ENCODE peak calls at places on chromosomes 6 and 20, in four cellular contexts. One of them, this sample, is unnamed.

GRCh38 chr20:35077341-35077740 is 15.3 kb downstream of the TRPC4AP start:
- DNase-seq in lower leg skin: no peak
- DNase-seq in HFF-Myc: no peak
- DNase-seq in fibroblast of mammary gland: no peak
- DNase-seq in this sample: no peak

GRCh38 chr6:1498491-1499113 is 109.2 kb downstream of the FOXF2 start:
- DNase-seq in HFF-Myc: no peak
- DNase-seq in lower leg skin: no peak
- DNase-seq in fibroblast of mammary gland: peak
- DNase-seq in this sample: no peak

GRCh38 chr6:139801571-139802321 is 427.3 kb upstream of the CITED2 start:
- DNase-seq in lower leg skin: no peak
- DNase-seq in HFF-Myc: no peak
- DNase-seq in fibroblast of mammary gland: peak
- DNase-seq in this sample: no peak

GRCh38 chr6:10687582-10687981 is 6.8 kb downstream of the C6orf52 start:
- DNase-seq in HFF-Myc: no peak
- DNase-seq in fibroblast of mammary gland: no peak
- DNase-seq in lower leg skin: no peak
- DNase-seq in this sample: no peak

GRCh38 chr20:34637245-34638185 is 39.4 kb downstream of the PIGU start:
- DNase-seq in fibroblast of mammary gland: peak
- DNase-seq in lower leg skin: peak
- DNase-seq in HFF-Myc: no peak
- DNase-seq in this sample: peak

GRCh38 chr6:136955123-136955522 is 33.0 kb downstream of the SLC35D3 start:
- DNase-seq in HFF-Myc: no peak
- DNase-seq in fibroblast of mammary gland: no peak
- DNase-seq in lower leg skin: no peak
- DNase-seq in this sample: no peak

GRCh38 chr6:132746049-132746448 is 11.7 kb downstream of the VNN2 start:
- DNase-seq in HFF-Myc: no peak
- DNase-seq in lower leg skin: no peak
- DNase-seq in fibroblast of mammary gland: no peak
- DNase-seq in this sample: no peak

GRCh38 chr20:56420028-56420427 is 8.0 kb downstream of the CASS4 start:
- DNase-seq in lower leg skin: no peak
- DNase-seq in HFF-Myc: no peak
- DNase-seq in fibroblast of mammary gland: no peak
- DNase-seq in this sample: no peak

GRCh38 chr20:61268024-61268423 is 16.0 kb downstream of the CDH4 start:
- DNase-seq in lower leg skin: no peak
- DNase-seq in HFF-Myc: no peak
- DNase-seq in fibroblast of mammary gland: no peak
- DNase-seq in this sample: no peak

GRCh38 chr6:17419189-17419575 is 25.8 kb downstream of the CAP2 start:
- DNase-seq in HFF-Myc: no peak
- DNase-seq in fibroblast of mammary gland: peak
- DNase-seq in lower leg skin: no peak
- DNase-seq in this sample: no peak

GRCh38 chr20:53869466-53870258 is 200.7 kb downstream of the BCAS1 start:
- DNase-seq in HFF-Myc: no peak
- DNase-seq in lower leg skin: no peak
- DNase-seq in fibroblast of mammary gland: peak
- DNase-seq in this sample: peak

GRCh38 chr6:26270121-26270861 is 94.7 kb upstream of the BTN3A2 start:
- DNase-seq in fibroblast of mammary gland: peak
- DNase-seq in lower leg skin: no peak
- DNase-seq in HFF-Myc: no peak
- DNase-seq in this sample: no peak

GRCh38 chr6:132919028-132919427 is 104.7 kb downstream of the RPS12 start:
- DNase-seq in HFF-Myc: no peak
- DNase-seq in lower leg skin: no peak
- DNase-seq in fibroblast of mammary gland: peak
- DNase-seq in this sample: no peak

GRCh38 chr6:145964948-145965366 is 799 bp upstream of the SHPRH start:
- DNase-seq in fibroblast of mammary gland: no peak
- DNase-seq in lower leg skin: no peak
- DNase-seq in HFF-Myc: no peak
- DNase-seq in this sample: no peak

GRCh38 chr6:160264213-160264612 is 5.6 kb upstream of the SLC22A2 start:
- DNase-seq in HFF-Myc: no peak
- DNase-seq in fibroblast of mammary gland: no peak
- DNase-seq in lower leg skin: no peak
- DNase-seq in this sample: no peak

GRCh38 chr6:160261120-160261450 is 2.5 kb upstream of the SLC22A2 start:
- DNase-seq in fibroblast of mammary gland: no peak
- DNase-seq in lower leg skin: no peak
- DNase-seq in HFF-Myc: no peak
- DNase-seq in this sample: no peak

GRCh38 chr6:160260283-160261119 is 1.9 kb upstream of the SLC22A2 start:
- DNase-seq in HFF-Myc: no peak
- DNase-seq in lower leg skin: no peak
- DNase-seq in fibroblast of mammary gland: peak
- DNase-seq in this sample: no peak

GRCh38 chr6:160263214-160263939 is 4.8 kb upstream of the SLC22A2 start:
- DNase-seq in HFF-Myc: no peak
- DNase-seq in lower leg skin: no peak
- DNase-seq in fibroblast of mammary gland: no peak
- DNase-seq in this sample: no peak

DNA sequence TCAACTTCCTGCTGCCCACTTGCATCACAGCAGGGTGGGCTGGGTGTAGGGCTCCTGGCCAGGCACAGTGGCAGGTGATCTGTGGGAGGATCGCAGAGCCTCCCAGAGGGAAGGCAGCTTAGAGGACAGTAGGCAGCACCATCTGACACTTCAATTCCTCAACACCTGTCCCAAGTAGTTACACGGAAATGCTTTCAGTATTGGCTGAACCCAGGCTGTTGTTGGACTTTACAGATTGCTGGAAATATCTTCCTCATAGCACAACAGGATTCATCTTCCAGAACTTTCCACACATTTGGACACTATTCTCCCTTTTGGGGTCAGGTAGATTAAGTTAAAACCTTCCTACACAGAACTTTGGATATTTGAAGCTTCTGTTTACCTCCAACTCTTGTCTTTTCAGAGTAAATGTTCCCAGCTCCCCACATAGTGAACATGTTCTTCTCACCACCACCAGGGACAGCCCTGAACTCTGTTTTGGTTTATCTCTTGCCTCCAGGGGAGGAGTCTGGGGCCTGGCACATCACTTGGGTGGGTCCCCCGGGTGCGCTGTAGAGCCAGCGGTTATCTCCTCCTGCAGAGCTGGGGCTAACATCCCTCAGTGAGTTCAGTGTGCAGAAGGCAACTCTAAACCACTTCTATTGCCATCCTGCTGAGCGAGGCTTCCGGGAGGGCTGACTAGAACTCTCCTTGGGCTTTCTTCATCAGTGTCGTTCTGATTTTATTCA is 3.5 kb upstream of the SLC22A2 start:
- DNase-seq in HFF-Myc: no peak
- DNase-seq in lower leg skin: no peak
- DNase-seq in fibroblast of mammary gland: no peak
- DNase-seq in this sample: no peak
- TF ChIP-seq CTCF in HFF-Myc: no peak
- TF ChIP-seq CTCF in lower leg skin: no peak
- TF ChIP-seq CTCF in fibroblast of mammary gland: no peak
- TF ChIP-seq CTCF in this sample: no peak

DNA sequence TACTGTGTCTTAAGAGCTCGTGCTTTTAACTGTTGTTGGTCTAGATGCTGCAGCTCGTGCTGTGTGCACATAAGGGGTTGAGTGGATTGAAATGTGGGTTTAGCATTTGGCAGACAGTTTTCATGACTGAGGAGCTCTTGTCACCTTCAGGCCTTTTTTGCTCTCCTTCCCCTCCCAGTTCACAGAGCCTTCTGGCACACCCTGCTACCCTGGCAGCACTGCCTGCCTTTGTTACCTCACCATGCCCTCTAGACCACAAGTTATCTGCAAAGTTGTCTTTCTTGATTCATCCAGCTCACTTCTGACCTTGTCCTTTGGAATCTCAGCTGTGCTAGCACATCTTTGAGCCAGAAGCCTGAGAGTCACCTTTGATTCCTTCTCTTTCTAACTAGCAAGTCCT is 348.9 kb upstream of the ZFP64 start:
- DNase-seq in lower leg skin: no peak
- DNase-seq in HFF-Myc: no peak
- DNase-seq in fibroblast of mammary gland: no peak
- DNase-seq in this sample: no peak
- TF ChIP-seq CTCF in lower leg skin: no peak
- TF ChIP-seq CTCF in HFF-Myc: no peak
- TF ChIP-seq CTCF in fibroblast of mammary gland: no peak
- TF ChIP-seq CTCF in this sample: no peak

GRCh38 chr6:169789146-169789943 is 37.9 kb downstream of the ERMARD start:
- DNase-seq in lower leg skin: peak
- DNase-seq in HFF-Myc: no peak
- DNase-seq in fibroblast of mammary gland: no peak
- DNase-seq in this sample: no peak
- TF ChIP-seq CTCF in lower leg skin: no peak
- TF ChIP-seq CTCF in HFF-Myc: no peak
- TF ChIP-seq CTCF in fibroblast of mammary gland: no peak
- TF ChIP-seq CTCF in this sample: no peak

GRCh38 chr6:80196914-80197313 is 90.4 kb downstream of the BCKDHB start:
- DNase-seq in HFF-Myc: no peak
- DNase-seq in lower leg skin: no peak
- DNase-seq in fibroblast of mammary gland: no peak
- DNase-seq in this sample: no peak

GRCh38 chr6:80203283-80203682 is 96.8 kb downstream of the BCKDHB start:
- DNase-seq in fibroblast of mammary gland: no peak
- DNase-seq in lower leg skin: no peak
- DNase-seq in HFF-Myc: no peak
- DNase-seq in this sample: no peak

GRCh38 chr6:80197474-80197873 is 91.0 kb downstream of the BCKDHB start:
- DNase-seq in HFF-Myc: peak
- DNase-seq in fibroblast of mammary gland: peak
- DNase-seq in lower leg skin: no peak
- DNase-seq in this sample: no peak
- TF ChIP-seq CTCF in HFF-Myc: no peak
- TF ChIP-seq CTCF in fibroblast of mammary gland: no peak
- TF ChIP-seq CTCF in lower leg skin: no peak
- TF ChIP-seq CTCF in this sample: no peak

GRCh38 chr20:19211661-19212523 is 550 bp upstream of the SLC24A3 start:
- DNase-seq in lower leg skin: no peak
- DNase-seq in fibroblast of mammary gland: no peak
- DNase-seq in HFF-Myc: no peak
- DNase-seq in this sample: no peak

GRCh38 chr20:19210426-19211155 is 1.9 kb upstream of the SLC24A3 start:
- DNase-seq in fibroblast of mammary gland: peak
- DNase-seq in HFF-Myc: no peak
- DNase-seq in lower leg skin: no peak
- DNase-seq in this sample: no peak

GRCh38 chr20:19213946-19214490 is 1.6 kb downstream of the SLC24A3 start:
- DNase-seq in HFF-Myc: no peak
- DNase-seq in lower leg skin: no peak
- DNase-seq in fibroblast of mammary gland: no peak
- DNase-seq in this sample: no peak

GRCh38 chr20:19211252-19211651 is 1.2 kb upstream of the SLC24A3 start:
- DNase-seq in fibroblast of mammary gland: no peak
- DNase-seq in HFF-Myc: no peak
- DNase-seq in lower leg skin: no peak
- DNase-seq in this sample: no peak

DNA sequence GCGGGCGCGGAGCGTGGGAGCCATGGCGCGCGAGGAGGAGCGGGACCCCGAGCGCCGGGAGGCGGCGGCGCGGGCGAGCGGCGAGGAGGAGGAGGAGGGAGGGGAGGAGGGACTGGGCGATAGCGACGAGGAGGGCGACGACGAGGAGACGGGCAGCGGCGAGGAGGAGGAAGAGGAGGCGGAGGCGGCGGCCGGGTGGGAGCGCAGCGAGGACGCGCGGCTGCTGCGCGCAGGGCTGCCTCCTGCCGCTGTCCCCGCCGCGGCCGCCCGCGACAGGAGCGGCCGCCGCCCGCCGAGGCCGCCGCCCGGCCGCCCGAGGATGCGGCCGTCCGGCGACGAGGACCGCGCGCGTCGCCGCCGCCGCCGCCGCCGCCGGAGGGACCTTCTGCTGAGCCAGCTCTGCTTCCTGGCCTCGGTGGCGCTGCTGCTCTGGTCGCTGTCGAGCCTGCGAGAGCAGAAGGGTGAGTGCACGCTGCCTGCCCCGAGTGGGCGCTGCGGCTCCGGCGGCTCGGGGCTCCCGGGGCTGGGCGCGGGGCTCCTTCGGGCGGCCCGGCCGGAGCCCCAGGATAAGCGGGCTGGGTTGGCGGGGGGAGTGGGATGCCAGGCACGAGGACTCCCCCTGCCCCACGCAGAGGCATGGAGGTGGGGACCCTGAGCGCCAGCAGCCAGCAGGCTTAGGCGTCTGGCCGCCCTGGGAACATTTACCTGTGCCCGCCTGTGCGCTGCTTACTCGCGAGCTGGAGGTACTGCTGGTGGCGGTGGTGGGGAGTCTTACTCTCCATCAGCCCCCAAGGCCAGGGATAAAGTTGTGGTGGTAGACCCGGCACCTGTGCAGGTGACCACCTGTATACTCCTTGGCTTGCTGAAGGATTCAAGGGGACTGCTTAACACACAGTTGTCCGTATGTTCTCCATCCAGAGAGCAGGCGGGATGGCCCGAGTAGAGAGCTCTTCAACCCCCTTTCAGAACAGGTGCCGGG is at the start of gene SLC24A3:
- DNase-seq in HFF-Myc: no peak
- DNase-seq in lower leg skin: peak
- DNase-seq in fibroblast of mammary gland: peak
- DNase-seq in this sample: no peak
- TF ChIP-seq CTCF in HFF-Myc: no peak
- TF ChIP-seq CTCF in lower leg skin: no peak
- TF ChIP-seq CTCF in fibroblast of mammary gland: peak
- TF ChIP-seq CTCF in this sample: no peak

DNA sequence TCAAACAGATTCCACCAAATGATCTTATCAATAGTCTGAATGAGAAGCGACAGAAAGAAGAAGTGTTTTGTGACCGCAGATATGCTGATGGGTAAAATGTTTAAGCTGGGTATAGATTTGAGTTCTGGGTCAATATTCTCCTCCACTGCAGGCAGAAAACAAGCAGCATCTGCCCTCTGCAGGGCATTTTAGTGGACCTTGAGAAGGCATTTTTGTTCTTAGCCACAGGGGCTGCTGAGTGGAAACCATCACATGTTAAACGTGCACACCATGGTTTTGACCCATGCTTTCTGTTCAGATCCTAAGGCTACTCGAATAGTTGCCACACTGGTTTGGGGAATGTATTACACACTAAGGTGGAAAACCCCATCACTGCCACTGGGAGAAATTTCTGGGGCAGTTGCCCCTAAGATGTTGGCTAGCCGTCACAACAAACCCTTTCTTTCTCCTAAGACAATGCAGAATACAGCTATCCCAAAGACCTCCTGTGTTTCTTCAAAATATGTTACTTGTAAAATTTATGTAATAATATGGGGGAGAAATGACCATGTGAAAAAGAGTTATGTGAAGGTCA is 5.5 kb downstream of the POU3F2 start:
- DNase-seq in HFF-Myc: no peak
- DNase-seq in fibroblast of mammary gland: peak
- DNase-seq in lower leg skin: no peak
- DNase-seq in this sample: peak
- TF ChIP-seq CTCF in HFF-Myc: no peak
- TF ChIP-seq CTCF in fibroblast of mammary gland: peak
- TF ChIP-seq CTCF in lower leg skin: no peak
- TF ChIP-seq CTCF in this sample: peak

This sample was measured in astrocyte of the cerebellum.